ENCODE peak calls at places on chromosomes 16 and 17, in four cellular contexts. One of them, this sample, is unnamed.

GRCh38 chr16:86217001-86217890 is 293.1 kb upstream of the FOXF1 start:
- DNase-seq in WTC11: no peak
- DNase-seq in T follicular helper cell: no peak
- DNase-seq in SHP77: no peak
- DNase-seq in this sample: no peak

GRCh38 chr17:81434079-81434478 is 38.8 kb downstream of the BAHCC1 start:
- DNase-seq in WTC11: no peak
- DNase-seq in T follicular helper cell: no peak
- DNase-seq in SHP77: no peak
- DNase-seq in this sample: no peak

GRCh38 chr17:7293131-7293557 is 1.3 kb downstream of the YBX2 start:
- DNase-seq in WTC11: no peak
- DNase-seq in T follicular helper cell: no peak
- DNase-seq in SHP77: no peak
- DNase-seq in this sample: no peak

GRCh38 chr17:72487731-72488325 is 367.0 kb downstream of the SOX9 start:
- DNase-seq in WTC11: no peak
- DNase-seq in T follicular helper cell: no peak
- DNase-seq in SHP77: no peak
- DNase-seq in this sample: no peak

GRCh38 chr17:77435272-77436057 is 294.7 kb downstream of the SEC14L1 start:
- DNase-seq in WTC11: no peak
- DNase-seq in T follicular helper cell: peak; percentile 38
- DNase-seq in SHP77: no peak
- DNase-seq in this sample: no peak

GRCh38 chr17:74736423-74737298 is at the start of gene RAB37:
- DNase-seq in WTC11: peak; percentile 70
- DNase-seq in T follicular helper cell: no peak
- DNase-seq in SHP77: no peak
- DNase-seq in this sample: no peak

GRCh38 chr16:89315791-89316581 is 98.5 kb downstream of the ZNF778 start:
- DNase-seq in WTC11: no peak
- DNase-seq in T follicular helper cell: peak; percentile 77
- DNase-seq in SHP77: no peak
- DNase-seq in this sample: no peak

GRCh38 chr17:70588003-70588402 is 418.7 kb downstream of the KCNJ2 start:
- DNase-seq in WTC11: no peak
- DNase-seq in T follicular helper cell: no peak
- DNase-seq in SHP77: no peak
- DNase-seq in this sample: no peak

GRCh38 chr17:36869856-36870617 is 67.2 kb upstream of the LHX1 start:
- DNase-seq in WTC11: peak; percentile 37
- DNase-seq in T follicular helper cell: no peak
- DNase-seq in SHP77: no peak
- DNase-seq in this sample: no peak

GRCh38 chr16:11105038-11105903 is 150.7 kb downstream of the SOCS1 start:
- DNase-seq in WTC11: no peak
- DNase-seq in T follicular helper cell: no peak
- DNase-seq in SHP77: no peak
- DNase-seq in this sample: no peak

GRCh38 chr17:49995055-49995738 is at the start of gene DLX3:
- DNase-seq in WTC11: peak; percentile 88
- DNase-seq in T follicular helper cell: no peak
- DNase-seq in SHP77: peak; percentile 18
- DNase-seq in this sample: no peak

GRCh38 chr16:10968509-10968908 is 24.1 kb downstream of the CLEC16A start:
- DNase-seq in WTC11: no peak
- DNase-seq in T follicular helper cell: no peak
- DNase-seq in SHP77: no peak
- DNase-seq in this sample: no peak

GRCh38 chr16:27426423-27427408 is 24.7 kb downstream of the IL21R start:
- DNase-seq in WTC11: no peak
- DNase-seq in T follicular helper cell: peak; percentile 69
- DNase-seq in SHP77: peak; percentile 91
- DNase-seq in this sample: no peak

GRCh38 chr16:58727796-58728568 is 6.1 kb downstream of the GOT2 start:
- DNase-seq in WTC11: no peak
- DNase-seq in T follicular helper cell: no peak
- DNase-seq in SHP77: no peak
- DNase-seq in this sample: no peak

GRCh38 chr17:44971776-44972483 is 3.8 kb upstream of the C1QL1 start:
- DNase-seq in WTC11: peak; percentile 65
- DNase-seq in T follicular helper cell: no peak
- DNase-seq in SHP77: no peak
- DNase-seq in this sample: peak; percentile 16

GRCh38 chr16:54312502-54312991 is 26.0 kb upstream of the IRX3 start:
- DNase-seq in WTC11: no peak
- DNase-seq in T follicular helper cell: no peak
- DNase-seq in SHP77: no peak
- DNase-seq in this sample: no peak

GRCh38 chr16:17072104-17072503 is 398.7 kb downstream of the XYLT1 start:
- DNase-seq in WTC11: no peak
- DNase-seq in T follicular helper cell: no peak
- DNase-seq in SHP77: no peak
- DNase-seq in this sample: no peak

GRCh38 chr17:75181110-75181509 is 1.6 kb downstream of the SUMO2 start:
- DNase-seq in WTC11: no peak
- DNase-seq in T follicular helper cell: no peak
- DNase-seq in SHP77: no peak
- DNase-seq in this sample: no peak